ENCODE peak calls at places on chromosomes 16 and 17, in eight cellular contexts. D is mesothelial cell of epicardium; I is fibroblast of the aortic adventitia; V is CD8-positive, alpha-beta T cell; A is pancreas; P is Panc1; W is AG09309; K is GM12865. U is an unnamed sample.

GRCh38 chr17:77254961-77255741 is 114.4 kb downstream of the SEC14L1 start:
- DNase-seq in W (peak), I (peak), K (no peak), D (peak), A (no peak), V (no peak), P (peak), U (no peak)

GRCh38 chr16:49620158-49620867 is 235.6 kb downstream of the ZNF423 start:
- DNase-seq in I (peak), V (no peak), A (peak), W (no peak), P (no peak), K (no peak), D (peak), U (no peak)

GRCh38 chr17:69220098-69220497 is 8.5 kb downstream of the ABCA10 start:
- DNase-seq in P (no peak), W (no peak), I (no peak), D (no peak), V (no peak), K (no peak), A (no peak), U (no peak)

GRCh38 chr17:33968350-33969044 is 286.6 kb upstream of the CCL2 start:
- DNase-seq in P (no peak), V (no peak), K (peak), D (no peak), W (no peak), I (no peak), A (no peak), U (peak)

GRCh38 chr16:8848231-8848938 is 20.4 kb downstream of the CARHSP1 start:
- DNase-seq in V (no peak), A (no peak), D (no peak), K (no peak), W (no peak), P (no peak), I (no peak), U (no peak)

GRCh38 chr16:58451945-58452401 is 48.0 kb upstream of the NDRG4 start:
- DNase-seq in V (no peak), K (no peak), I (peak), P (peak), W (no peak), A (no peak), D (no peak), U (no peak)

GRCh38 chr17:80645706-80646325 is 101.2 kb downstream of the RPTOR start:
- DNase-seq in D (no peak), W (no peak), V (no peak), K (no peak), A (no peak), P (no peak), I (no peak), U (no peak)

GRCh38 chr16:27374231-27374793 is 27.7 kb upstream of the IL21R start:
- DNase-seq in V (no peak), D (no peak), A (no peak), I (no peak), P (no peak), W (no peak), K (peak), U (no peak)

GRCh38 chr17:72193395-72194106 is 72.7 kb downstream of the SOX9 start:
- DNase-seq in V (no peak), D (no peak), K (no peak), I (peak), P (no peak), W (peak), A (no peak), U (no peak)

GRCh38 chr16:73020409-73020884 is 27.5 kb downstream of the ZFHX3 start:
- DNase-seq in V (no peak), I (peak), P (peak), K (no peak), A (peak), W (peak), D (no peak), U (no peak)

GRCh38 chr17:30005709-30006320 is 64.4 kb downstream of the EFCAB5 start:
- DNase-seq in V (no peak), D (no peak), W (no peak), A (no peak), I (peak), P (no peak), K (no peak), U (no peak)

GRCh38 chr17:7262192-7263070 is at the start of gene CLDN7:
- DNase-seq in W (no peak), I (no peak), V (no peak), A (peak), P (no peak), D (peak), K (no peak), U (peak)

GRCh38 chr17:2736956-2737355 is 12.5 kb downstream of the CCDC92B start:
- DNase-seq in D (no peak), I (no peak), W (no peak), P (no peak), A (no peak), K (no peak), V (no peak), U (no peak)

GRCh38 chr16:78538919-78539318 is 439.5 kb downstream of the WWOX start:
- DNase-seq in W (no peak), V (no peak), P (no peak), I (no peak), D (no peak), A (no peak), K (no peak), U (no peak)

GRCh38 chr17:3557768-3558583 is at the start of gene TRPV3:
- DNase-seq in I (peak), V (peak), K (peak), A (peak), P (no peak), D (no peak), W (no peak), U (no peak)

GRCh38 chr16:19748389-19749110 is 30.5 kb downstream of the IQCK start:
- DNase-seq in D (no peak), W (no peak), A (no peak), I (no peak), P (no peak), K (no peak), V (no peak), U (no peak)

GRCh38 chr17:21376835-21377690 is 906 bp downstream of the KCNJ12 start:
- DNase-seq in V (no peak), D (peak), W (no peak), K (no peak), A (no peak), I (peak), P (no peak), U (peak)

GRCh38 chr17:4590981-4591453 is 6.7 kb downstream of the SMTNL2 start:
- DNase-seq in I (no peak), K (no peak), A (no peak), V (no peak), D (no peak), P (no peak), W (no peak), U (no peak)

GRCh38 chr17:47978324-47978723 is 7.4 kb downstream of the CDK5RAP3 start:
- DNase-seq in A (no peak), K (peak), D (peak), P (no peak), W (no peak), V (peak), I (peak), U (peak)

GRCh38 chr17:44307387-44308186 is 814 bp upstream of the RUNDC3A start:
- DNase-seq in V (no peak), D (peak), I (peak), A (peak), K (no peak), P (no peak), W (no peak), U (peak)

GRCh38 chr17:63986842-63987615 is 11.1 kb upstream of the PRR29 start:
- DNase-seq in V (no peak), P (no peak), A (no peak), I (no peak), W (no peak), K (no peak), D (no peak), U (no peak)

GRCh38 chr17:35433075-35433894 is 985 bp upstream of the SLFN12 start:
- DNase-seq in A (no peak), P (peak), D (peak), W (peak), I (peak), V (peak), K (peak), U (peak)

GRCh38 chr17:51662204-51663056 is 402.1 kb downstream of the UTP18 start:
- DNase-seq in I (no peak), P (no peak), K (no peak), V (no peak), A (no peak), D (no peak), W (no peak), U (no peak)

GRCh38 chr16:84806256-84806889 is 13.4 kb upstream of the CRISPLD2 start:
- DNase-seq in P (peak), K (peak), W (peak), V (no peak), D (no peak), I (peak), A (no peak), U (no peak)

GRCh38 chr17:42984486-42984885 is 4.1 kb downstream of the RUNDC1 start:
- DNase-seq in P (no peak), I (peak), V (no peak), K (no peak), A (no peak), W (no peak), D (no peak), U (no peak)

GRCh38 chr16:52456368-52456767 is 90.6 kb downstream of the TOX3 start:
- DNase-seq in A (no peak), V (no peak), I (no peak), W (no peak), K (no peak), D (no peak), P (no peak), U (no peak)

GRCh38 chr17:8960325-8961144 is 5.0 kb downstream of the PIK3R5 start:
- DNase-seq in V (no peak), A (no peak), D (no peak), W (no peak), I (no peak), K (peak), P (no peak), U (no peak)

GRCh38 chr16:73713817-73714495 is 582.7 kb upstream of the PSMD7 start:
- DNase-seq in A (no peak), I (no peak), P (no peak), W (peak), D (no peak), V (no peak), K (no peak), U (peak)

GRCh38 chr16:77789085-77789611 is 784 bp downstream of the VAT1L start:
- DNase-seq in P (no peak), V (no peak), K (no peak), A (no peak), W (no peak), D (no peak), I (no peak), U (no peak)

GRCh38 chr16:89115216-89115949 is 21.7 kb downstream of the ACSF3 start:
- DNase-seq in P (no peak), K (peak), A (peak), W (no peak), V (peak), I (no peak), D (no peak), U (no peak)

GRCh38 chr16:84358601-84359295 is 9.6 kb upstream of the ATP2C2 start:
- DNase-seq in D (no peak), I (no peak), P (no peak), A (no peak), V (no peak), W (no peak), K (no peak), U (no peak)

GRCh38 chr17:47731396-47731795 is 1.6 kb upstream of the TBX21 start:
- DNase-seq in A (peak), P (no peak), D (no peak), I (no peak), V (no peak), K (no peak), W (no peak), U (no peak)

DNA sequence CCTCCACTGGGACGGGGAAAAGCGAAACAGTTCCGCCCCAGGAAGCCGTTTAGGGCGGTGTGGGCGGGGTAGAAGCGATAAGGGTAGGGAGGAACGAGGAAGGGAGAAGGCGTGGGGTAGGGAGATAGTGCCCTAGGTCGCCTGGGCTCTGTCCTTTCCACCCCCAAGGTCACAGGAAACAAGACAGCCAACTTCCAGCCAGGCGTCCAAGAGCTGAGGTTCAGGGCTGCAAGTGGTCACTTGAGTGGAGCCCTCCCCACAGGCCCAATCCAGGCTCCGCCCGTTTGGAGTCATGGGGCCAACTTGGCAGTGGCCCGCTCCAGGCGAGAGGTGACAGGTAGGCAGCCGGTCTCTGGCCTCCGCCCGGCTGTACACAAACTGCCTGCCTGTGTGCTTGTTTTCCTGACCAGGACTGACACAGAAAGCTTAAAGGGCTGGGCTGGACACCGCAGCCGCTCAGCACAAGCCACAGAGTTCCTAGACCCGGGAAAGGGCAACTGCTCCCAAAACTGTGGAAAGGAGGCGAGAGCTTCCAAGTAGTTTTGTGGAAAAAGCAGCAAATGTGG is at the start of gene RILP:
- DNase-seq in V (no peak), A (peak), I (peak), P (no peak), K (peak), D (no peak), W (no peak), U (no peak)
- TF ChIP-seq CTCF in V (no peak), A (no peak), I (no peak), P (no peak), K (no peak), D (no peak), W (peak), U (no peak)

GRCh38 chr17:36773039-36773438 is 164.2 kb upstream of the LHX1 start:
- DNase-seq in W (no peak), K (no peak), I (no peak), V (no peak), P (no peak), A (no peak), D (no peak), U (no peak)
- TF ChIP-seq CTCF in W (no peak), K (no peak), I (no peak), V (no peak), P (no peak), A (no peak), D (no peak), U (no peak)

DNA sequence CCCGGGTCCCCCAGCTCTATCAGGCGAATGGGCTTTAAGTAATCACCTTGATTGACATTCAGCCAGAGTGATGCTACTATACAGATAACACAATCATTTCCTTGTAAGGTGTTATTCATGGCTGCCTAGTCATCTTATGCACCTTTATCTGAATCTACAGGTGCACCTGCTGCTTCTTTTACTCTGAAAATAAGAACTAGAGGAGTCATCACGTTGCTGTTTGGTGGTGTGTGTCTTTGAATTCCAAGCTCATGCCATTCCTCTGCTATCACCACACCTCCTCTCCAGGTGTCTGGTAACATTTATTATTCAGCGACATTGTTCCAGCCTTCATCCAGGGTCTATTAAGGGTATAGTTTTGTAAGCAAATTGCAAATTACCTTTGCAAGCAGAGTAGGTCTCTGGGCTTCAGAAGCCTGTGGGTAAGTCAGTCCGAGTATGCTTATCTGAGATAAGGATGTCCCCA is 51.9 kb downstream of the NOS2 start:
- DNase-seq in V (no peak), D (no peak), I (no peak), P (no peak), W (no peak), K (no peak), A (no peak), U (no peak)
- TF ChIP-seq CTCF in V (no peak), D (peak), I (no peak), P (no peak), W (no peak), K (no peak), A (no peak), U (no peak)

GRCh38 chr16:1105888-1106620 is 10.0 kb upstream of the C1QTNF8 start:
- DNase-seq in P (no peak), K (peak), A (peak), V (peak), I (peak), D (peak), W (no peak), U (peak)
- TF ChIP-seq CTCF in P (peak), K (peak), A (peak), V (peak), I (peak), D (peak), W (peak), U (peak)

DNA sequence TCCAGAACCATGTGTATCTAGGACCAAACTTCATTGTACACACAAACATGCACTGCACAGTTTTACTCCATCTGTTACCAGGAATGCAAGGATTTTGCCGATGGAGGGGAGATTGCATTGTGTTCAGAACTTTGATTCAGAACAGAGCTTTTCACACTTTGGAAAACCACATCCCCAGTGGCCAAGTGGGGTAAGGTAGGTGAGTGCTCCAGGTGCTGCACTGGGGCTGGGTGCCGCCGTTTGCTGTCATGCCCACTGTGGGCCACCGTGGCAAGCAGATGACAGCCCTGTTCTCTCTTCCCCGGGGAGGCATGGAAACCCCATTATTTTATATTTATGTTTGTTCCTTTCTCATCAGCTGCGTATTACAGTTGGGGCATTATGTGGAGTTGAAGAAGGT is 29.3 kb upstream of the JPH3 start:
- DNase-seq in V (no peak), P (no peak), I (no peak), W (no peak), A (no peak), K (no peak), D (no peak), U (no peak)
- TF ChIP-seq CTCF in V (no peak), P (no peak), I (no peak), W (no peak), A (no peak), K (no peak), D (peak), U (no peak)

GRCh38 chr16:82061861-82062525 is 26.9 kb downstream of the HSD17B2 start:
- DNase-seq in V (no peak), I (peak), K (peak), D (no peak), W (no peak), A (no peak), P (no peak), U (peak)
- TF ChIP-seq CTCF in V (no peak), I (peak), K (peak), D (no peak), W (peak), A (peak), P (peak), U (peak)

GRCh38 chr17:59851431-59852375 is 41.0 kb downstream of the TUBD1 start:
- DNase-seq in A (no peak), P (no peak), D (no peak), K (no peak), I (peak), V (no peak), W (no peak), U (no peak)

GRCh38 chr17:59856859-59857794 is 35.6 kb downstream of the TUBD1 start:
- DNase-seq in W (no peak), D (no peak), K (no peak), A (no peak), I (no peak), V (no peak), P (no peak), U (no peak)

GRCh38 chr17:59848778-59849177 is 44.0 kb downstream of the TUBD1 start:
- DNase-seq in K (peak), P (no peak), I (peak), V (no peak), W (no peak), A (peak), D (no peak), U (no peak)

GRCh38 chr17:59858167-59858790 is 34.5 kb downstream of the TUBD1 start:
- DNase-seq in V (no peak), D (no peak), A (no peak), W (peak), K (no peak), I (peak), P (no peak), U (no peak)

GRCh38 chr17:59853168-59853918 is 39.4 kb downstream of the TUBD1 start:
- DNase-seq in D (no peak), I (peak), A (peak), V (no peak), P (peak), W (peak), K (peak), U (peak)
- TF ChIP-seq CTCF in D (peak), I (peak), A (peak), V (no peak), P (peak), W (peak), K (peak), U (peak)

GRCh38 chr16:47553853-47554564 is 92.9 kb downstream of the PHKB start:
- DNase-seq in W (no peak), A (no peak), D (no peak), P (no peak), K (no peak), V (no peak), I (no peak), U (no peak)
- TF ChIP-seq CTCF in W (no peak), A (no peak), D (no peak), P (no peak), K (no peak), V (no peak), I (no peak), U (no peak)

DNA sequence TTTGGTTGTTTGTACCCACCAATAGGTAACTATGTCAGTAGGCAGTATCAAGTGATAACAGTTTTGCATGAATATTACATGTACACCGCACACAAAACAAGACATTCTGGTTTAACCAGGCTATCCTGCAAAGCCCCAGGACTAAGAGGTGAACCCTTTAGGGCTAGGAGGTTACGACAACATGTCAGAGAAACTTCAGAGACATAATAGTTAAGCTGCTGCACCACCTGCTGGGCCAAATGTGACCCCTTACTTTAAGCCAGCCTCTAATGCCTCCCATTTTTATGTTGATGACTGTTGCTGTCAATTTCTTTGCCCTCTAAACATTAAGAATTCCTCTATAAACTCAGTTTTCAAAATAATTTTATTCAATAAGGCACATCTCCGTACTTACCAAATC is 15.4 kb downstream of the SRP68 start:
- DNase-seq in I (no peak), K (no peak), D (no peak), P (no peak), A (no peak), W (no peak), V (no peak), U (no peak)
- TF ChIP-seq CTCF in I (no peak), K (no peak), D (no peak), P (no peak), A (no peak), W (no peak), V (peak), U (no peak)

U was measured in endothelial cell.